ENCODE peak calls at places on chromosomes 13 and 19, in seven cellular contexts. V, Z, A, Q, U, O and C are unnamed samples.

GRCh38 chr13:80436571-80437169 is 95.7 kb upstream of the SPRY2 start:
- DNase-seq in V (no peak), Z (no peak), A (no peak), Q (no peak), U (no peak), O (no peak), C (no peak)

GRCh38 chr13:75353786-75354193 is 128.2 kb downstream of the TBC1D4 start:
- DNase-seq in V (no peak), Z (no peak), A (no peak), Q (no peak), U (no peak), O (no peak), C (no peak)

GRCh38 chr19:50794778-50795664 is 4.8 kb downstream of the ACP4 start:
- DNase-seq in V (no peak), Z (no peak), A (no peak), Q (peak), U (no peak), O (no peak), C (no peak)

GRCh38 chr13:47109028-47109427 is 212.2 kb upstream of the HTR2A start:
- DNase-seq in V (no peak), Z (no peak), A (no peak), Q (no peak), U (no peak), O (no peak), C (no peak)

GRCh38 chr13:79307866-79308298 is 98.2 kb downstream of the RBM26 start:
- DNase-seq in V (no peak), Z (peak), A (no peak), Q (no peak), U (no peak), O (no peak), C (peak)

GRCh38 chr13:38372818-38373217 is 23.2 kb downstream of the UFM1 start:
- DNase-seq in V (no peak), Z (no peak), A (no peak), Q (no peak), U (no peak), O (no peak), C (no peak)

GRCh38 chr13:98141509-98141908 is 1.4 kb upstream of the FARP1 start:
- DNase-seq in V (no peak), Z (no peak), A (no peak), Q (no peak), U (no peak), O (no peak), C (no peak)

GRCh38 chr13:51221674-51222509 is at the start of gene FAM124A:
- DNase-seq in V (no peak), Z (no peak), A (peak), Q (peak), U (peak), O (no peak), C (peak)

GRCh38 chr13:111503376-111503775 is 182.9 kb downstream of the TEX29 start:
- DNase-seq in V (no peak), Z (no peak), A (no peak), Q (no peak), U (no peak), O (no peak), C (no peak)

GRCh38 chr13:93420887-93421286 is 194.3 kb downstream of the GPC6 start:
- DNase-seq in V (no peak), Z (no peak), A (no peak), Q (no peak), U (no peak), O (no peak), C (no peak)

GRCh38 chr13:105735269-105735668 is 800.2 kb downstream of the EFNB2 start:
- DNase-seq in V (peak), Z (no peak), A (no peak), Q (no peak), U (no peak), O (no peak), C (no peak)

GRCh38 chr19:57302020-57302465 is 18.2 kb upstream of the ZNF543 start:
- DNase-seq in V (no peak), Z (peak), A (no peak), Q (no peak), U (no peak), O (no peak), C (no peak)

GRCh38 chr19:2683430-2683995 is 19.0 kb downstream of the GNG7 start:
- DNase-seq in V (no peak), Z (no peak), A (no peak), Q (no peak), U (no peak), O (no peak), C (no peak)

GRCh38 chr13:98014766-98015165 is 61.3 kb downstream of the IPO5 start:
- DNase-seq in V (no peak), Z (peak), A (no peak), Q (no peak), U (no peak), O (no peak), C (no peak)

GRCh38 chr13:99892189-99892588 is 79.4 kb downstream of the ZIC5 start:
- DNase-seq in V (no peak), Z (no peak), A (no peak), Q (no peak), U (no peak), O (no peak), C (no peak)